ENCODE peak calls at places on chromosome 20, in ten cellular contexts. V is activated CD8-positive, alpha-beta memory T cell treated with anti-CD3 and anti-CD28 coated beads for 48 hours; R is foreskin fibroblast; Y is fibroblast of pulmonary artery; T is EL; B is GM13977; I is AG04450; U is tibial artery; D is NCI-H510A; P is central memory CD4-positive, alpha-beta T cell. C is an unnamed sample.

GRCh38 chr20:36167826-36168634 is 13.5 kb downstream of the EPB41L1 start:
- DNase-seq in D (no peak), U (no peak), Y (peak), V (no peak), R (peak), T (peak), P (no peak), I (no peak), B (no peak), C (no peak)

GRCh38 chr20:45842169-45842812 is 8.7 kb downstream of the SNX21 start:
- DNase-seq in U (no peak), R (peak), D (no peak), Y (peak), V (no peak), I (no peak), B (peak), P (no peak), T (peak), C (no peak)

GRCh38 chr20:44018684-44019637 is 104.3 kb downstream of the TOX2 start:
- DNase-seq in U (no peak), D (no peak), R (no peak), V (no peak), T (no peak), P (no peak), Y (no peak), B (no peak), I (no peak), C (no peak)

GRCh38 chr20:40467703-40468411 is 221.2 kb downstream of the MAFB start:
- DNase-seq in U (no peak), Y (no peak), P (no peak), D (no peak), V (no peak), R (no peak), I (no peak), T (no peak), B (no peak), C (no peak)

GRCh38 chr20:24672886-24673677 is 203.7 kb downstream of the SYNDIG1 start:
- DNase-seq in T (peak), Y (peak), I (peak), B (no peak), R (peak), D (no peak), U (peak), V (no peak), P (no peak), C (peak)

GRCh38 chr20:31968299-31969126 is 562 bp downstream of the XKR7 start:
- DNase-seq in R (peak), I (peak), V (peak), Y (peak), U (peak), P (peak), T (peak), D (no peak), B (peak), C (no peak)

GRCh38 chr20:64236137-64237088 is 19.1 kb upstream of the PCMTD2 start:
- DNase-seq in V (no peak), T (no peak), U (no peak), B (no peak), Y (no peak), P (no peak), D (no peak), R (no peak), I (no peak), C (no peak)

GRCh38 chr20:5827098-5827853 is 77.1 kb downstream of the SHLD1 start:
- DNase-seq in Y (no peak), I (no peak), D (no peak), U (no peak), P (no peak), T (no peak), B (no peak), V (no peak), R (no peak), C (no peak)

GRCh38 chr20:46963758-46964181 is 69.1 kb downstream of the EYA2 start:
- DNase-seq in P (no peak), T (no peak), D (no peak), V (no peak), Y (no peak), I (no peak), U (no peak), B (no peak), R (peak), C (no peak)

GRCh38 chr20:21096321-21097043 is 9.7 kb downstream of the LINC00237 start:
- DNase-seq in P (no peak), B (no peak), I (no peak), Y (peak), U (no peak), R (no peak), D (peak), V (no peak), T (peak), C (peak)

GRCh38 chr20:50194831-50195523 is 4.3 kb downstream of the CEBPB start:
- DNase-seq in B (no peak), I (no peak), P (no peak), Y (peak), T (no peak), D (no peak), U (peak), V (no peak), R (no peak), C (no peak)

GRCh38 chr20:3751664-3752385 is 15.7 kb downstream of the ADISSP start:
- DNase-seq in P (peak), I (no peak), V (no peak), D (peak), Y (no peak), T (no peak), B (no peak), U (peak), R (no peak), C (peak)

GRCh38 chr20:64116016-64116415 is 8.7 kb upstream of the NPBWR2 start:
- DNase-seq in T (no peak), V (no peak), D (no peak), I (no peak), U (no peak), R (no peak), Y (no peak), P (no peak), B (no peak), C (no peak)

GRCh38 chr20:34332262-34332920 is 29.2 kb upstream of the AHCY start:
- DNase-seq in V (no peak), R (no peak), P (no peak), B (no peak), T (no peak), I (no peak), Y (no peak), D (no peak), U (no peak), C (no peak)

GRCh38 chr20:51760905-51761544 is 7.2 kb downstream of the ATP9A start:
- DNase-seq in T (peak), R (no peak), I (peak), U (no peak), Y (peak), P (no peak), B (no peak), D (no peak), V (no peak), C (peak)

GRCh38 chr20:1617055-1617454 is 2.8 kb downstream of the SIRPB1 start:
- DNase-seq in T (no peak), B (no peak), I (no peak), V (no peak), P (no peak), Y (peak), D (no peak), R (no peak), U (no peak), C (no peak)

GRCh38 chr20:38098952-38099351 is 65.4 kb downstream of the RPRD1B start:
- DNase-seq in T (no peak), Y (no peak), R (no peak), D (no peak), P (no peak), U (no peak), V (no peak), I (no peak), B (no peak), C (no peak)

GRCh38 chr20:47927385-47927851 is 142.1 kb upstream of the SULF2 start:
- DNase-seq in Y (no peak), B (no peak), V (no peak), P (no peak), T (peak), D (no peak), I (no peak), R (peak), U (no peak), C (no peak)

GRCh38 chr20:11677445-11678235 is 240.1 kb upstream of the BTBD3 start:
- DNase-seq in Y (no peak), I (no peak), P (no peak), B (no peak), T (no peak), D (no peak), U (no peak), V (no peak), R (no peak), C (no peak)

GRCh38 chr20:24785141-24785924 is 163.7 kb upstream of the CST7 start:
- DNase-seq in U (no peak), V (no peak), R (no peak), P (no peak), D (no peak), I (no peak), T (peak), Y (peak), B (no peak), C (no peak)

GRCh38 chr20:4999788-5000187 is 1.5 kb downstream of the SLC23A2 start:
- DNase-seq in I (no peak), R (no peak), V (no peak), P (no peak), T (no peak), U (no peak), B (no peak), D (peak), Y (no peak), C (no peak)

GRCh38 chr20:49858076-49858565 is 45.5 kb downstream of the SLC9A8 start:
- DNase-seq in D (no peak), U (no peak), T (no peak), B (no peak), P (no peak), V (no peak), R (no peak), Y (peak), I (no peak), C (no peak)

GRCh38 chr20:49210101-49210749 is 9.0 kb upstream of the DDX27 start:
- DNase-seq in B (no peak), D (no peak), T (peak), I (no peak), R (no peak), P (no peak), V (no peak), Y (no peak), U (no peak), C (no peak)

GRCh38 chr20:49186535-49187329 is 1.4 kb downstream of the STAU1 start:
- DNase-seq in I (no peak), P (peak), B (peak), R (peak), U (peak), Y (peak), V (peak), D (no peak), T (peak), C (peak)

GRCh38 chr20:22512911-22513489 is 71.4 kb downstream of the FOXA2 start:
- DNase-seq in Y (no peak), B (no peak), D (no peak), P (no peak), U (no peak), V (no peak), I (no peak), T (no peak), R (no peak), C (no peak)

GRCh38 chr20:32231847-32232246 is 24.2 kb downstream of the POFUT1 start:
- DNase-seq in Y (peak), T (no peak), U (no peak), V (no peak), I (no peak), R (no peak), P (peak), D (no peak), B (peak), C (peak)

GRCh38 chr20:22583773-22584629 is at the start of gene FOXA2:
- DNase-seq in U (no peak), Y (no peak), T (no peak), V (no peak), R (no peak), I (no peak), P (no peak), B (no peak), D (peak), C (no peak)

GRCh38 chr20:21020656-21021004 is 85.5 kb downstream of the LINC00237 start:
- DNase-seq in Y (peak), I (no peak), T (no peak), R (no peak), D (no peak), P (no peak), U (no peak), B (no peak), V (no peak), C (no peak)

GRCh38 chr20:25865715-25866656 is 169.3 kb upstream of the ZNF337 start:
- DNase-seq in Y (peak), B (peak), T (peak), I (no peak), U (no peak), D (peak), P (peak), V (no peak), R (peak), C (peak)